ENCODE peak calls at places on chromosomes 11 and 22, in eight cellular contexts. S, W, R, F, H, Q, Z and N are unnamed samples.
A peak's percentile ranks its signal among the peaks of the same experiment; 100 is the strongest.

GRCh38 chr11:78822931-78823423 is 248.3 kb upstream of the NARS2 start:
- DNase-seq in W (no peak), H (no peak), Z (no peak), S (no peak), R (no peak), Q (no peak), F (no peak), N (no peak)

GRCh38 chr11:1825785-1826451 is 8.9 kb upstream of the SYT8 start:
- DNase-seq in R (no peak), H (no peak), F (no peak), W (peak; percentile 42), Z (no peak), S (no peak), Q (no peak), N (no peak)

GRCh38 chr11:82458777-82459176 is 274.9 kb downstream of the FAM181B start:
- DNase-seq in Z (no peak), R (no peak), Q (no peak), F (no peak), S (no peak), H (no peak), W (no peak), N (no peak)

GRCh38 chr11:129828301-129828836 is 12.7 kb downstream of the TMEM45B start:
- DNase-seq in F (no peak), Z (no peak), Q (peak; percentile 85), W (no peak), H (no peak), R (no peak), S (peak; percentile 25), N (no peak)

GRCh38 chr11:27735281-27735680 is 35.0 kb upstream of the BDNF start:
- DNase-seq in R (no peak), W (no peak), S (no peak), Z (no peak), H (no peak), Q (no peak), F (no peak), N (peak; percentile 50)

GRCh38 chr22:31611065-31611760 is 50.8 kb downstream of the PISD start:
- DNase-seq in Q (no peak), R (no peak), F (no peak), Z (no peak), H (no peak), W (no peak), S (peak; percentile 37), N (no peak)

GRCh38 chr11:702731-703461 is 3.1 kb upstream of the EPS8L2 start:
- DNase-seq in F (no peak), W (peak; percentile 73), Q (peak; percentile 45), S (no peak), R (no peak), Z (no peak), H (no peak), N (no peak)

GRCh38 chr11:123815116-123815515 is 9.0 kb upstream of the OR6M1 start:
- DNase-seq in Z (no peak), W (no peak), R (no peak), H (no peak), S (no peak), F (no peak), Q (no peak), N (no peak)

GRCh38 chr11:102267602-102268001 is 49.7 kb upstream of the BIRC3 start:
- DNase-seq in W (no peak), H (no peak), Q (no peak), R (no peak), Z (peak; percentile 24), F (no peak), S (no peak), N (peak; percentile 82)

GRCh38 chr11:118914178-118914918 is 11.4 kb downstream of the BCL9L start:
- DNase-seq in S (no peak), F (no peak), Z (peak; percentile 48), H (no peak), W (peak; percentile 73), Q (no peak), R (peak; percentile 83), N (no peak)

GRCh38 chr22:25235547-25236290 is 16.3 kb downstream of the CRYBB2 start:
- DNase-seq in F (no peak), W (peak; percentile 87), R (peak; percentile 79), Q (peak; percentile 48), H (peak; percentile 66), Z (peak; percentile 86), S (peak; percentile 67), N (peak; percentile 69)